ENCODE peak calls at places on chromosomes 4 and X, in six cellular contexts. Y is K562, Z is SK-N-SH, O is H1, S is GM12878, B is HepG2. T is an unnamed sample.

GRCh38 chr4:98522062-98522461 is 136.3 kb downstream of the TSPAN5 start:
- DNase-seq in Z (no peak), S (no peak), B (no peak), O (no peak), Y (no peak), T (no peak)

GRCh38 chr4:64405761-64406160 is 3.5 kb downstream of the TECRL start:
- DNase-seq in Y (no peak), B (no peak), O (no peak), S (no peak), Z (no peak), T (no peak)

GRCh38 chrX:40016702-40017101 is 81.1 kb downstream of the BCOR start:
- DNase-seq in Y (no peak), Z (no peak), O (no peak), B (no peak), S (no peak), T (no peak)

GRCh38 chrX:79630033-79631009 is 263.2 kb upstream of the ITM2A start:
- DNase-seq in B (no peak), O (no peak), S (peak; percentile 47), Y (no peak), Z (no peak), T (no peak)

GRCh38 chrX:124232523-124233201 is 99.8 kb upstream of the TEX13D start:
- DNase-seq in Z (no peak), Y (no peak), O (no peak), S (no peak), B (no peak), T (no peak)

GRCh38 chrX:66200855-66201795 is 37.1 kb downstream of the HEPH start:
- DNase-seq in Z (no peak), Y (no peak), B (no peak), S (no peak), O (no peak), T (no peak)

GRCh38 chrX:122440832-122441231 is 743.2 kb upstream of the GRIA3 start:
- DNase-seq in B (no peak), O (no peak), Z (no peak), S (no peak), Y (no peak), T (no peak)

GRCh38 chrX:21698274-21698673 is 40.1 kb upstream of the KLHL34 start:
- DNase-seq in S (no peak), O (no peak), B (no peak), Y (no peak), Z (no peak), T (no peak)

GRCh38 chrX:100635989-100636320 is 651 bp downstream of the TSPAN6 start:
- DNase-seq in Y (no peak), O (no peak), S (no peak), Z (no peak), B (no peak), T (no peak)

GRCh38 chrX:334331-334891 is 15.8 kb upstream of the GTPBP6 start:
- DNase-seq in O (no peak), B (no peak), S (no peak), Y (no peak), Z (no peak), T (no peak)

GRCh38 chr4:108738307-108738706 is 24.5 kb downstream of the ETNPPL start:
- DNase-seq in Z (no peak), S (no peak), O (no peak), B (no peak), Y (no peak), T (no peak)

GRCh38 chrX:69297521-69297920 is 132.3 kb upstream of the PJA1 start:
- DNase-seq in Z (no peak), Y (no peak), O (no peak), S (no peak), B (no peak), T (no peak)

GRCh38 chr4:86250006-86250405 is 109.8 kb downstream of the MAPK10 start:
- DNase-seq in B (no peak), Z (no peak), S (no peak), Y (no peak), O (no peak), T (no peak)

GRCh38 chr4:25346913-25347312 is 30.1 kb upstream of the ANAPC4 start:
- DNase-seq in S (no peak), O (no peak), Z (no peak), Y (no peak), B (no peak), T (no peak)
- TF ChIP-seq GABPA in S (no peak), O (no peak), Z (no peak), Y (no peak), B (no peak), T (no peak)

GRCh38 chr4:102759835-102760644 is 728 bp downstream of the MANBA start:
- DNase-seq in B (peak; percentile 32), Z (no peak), S (peak; percentile 40), O (no peak), Y (peak; percentile 29), T (peak; percentile 75)
- TF ChIP-seq GABPA in B (no peak), Z (no peak), S (no peak), O (no peak), Y (no peak), T (no peak)

GRCh38 chrX:18146954-18147353 is 73.7 kb downstream of the BEND2 start:
- DNase-seq in S (no peak), B (peak; percentile 1), Y (peak; percentile 25), O (peak; percentile 47), Z (no peak), T (no peak)

GRCh38 chrX:18151661-18152060 is 69.0 kb downstream of the BEND2 start:
- DNase-seq in O (no peak), Y (no peak), B (no peak), Z (no peak), S (no peak), T (no peak)

GRCh38 chrX:18151157-18151556 is 69.5 kb downstream of the BEND2 start:
- DNase-seq in B (no peak), Z (no peak), O (no peak), Y (no peak), S (no peak), T (no peak)

GRCh38 chrX:18146009-18146408 is 74.7 kb downstream of the BEND2 start:
- DNase-seq in S (no peak), O (no peak), Y (peak; percentile 8), Z (no peak), B (no peak), T (no peak)

DNA sequence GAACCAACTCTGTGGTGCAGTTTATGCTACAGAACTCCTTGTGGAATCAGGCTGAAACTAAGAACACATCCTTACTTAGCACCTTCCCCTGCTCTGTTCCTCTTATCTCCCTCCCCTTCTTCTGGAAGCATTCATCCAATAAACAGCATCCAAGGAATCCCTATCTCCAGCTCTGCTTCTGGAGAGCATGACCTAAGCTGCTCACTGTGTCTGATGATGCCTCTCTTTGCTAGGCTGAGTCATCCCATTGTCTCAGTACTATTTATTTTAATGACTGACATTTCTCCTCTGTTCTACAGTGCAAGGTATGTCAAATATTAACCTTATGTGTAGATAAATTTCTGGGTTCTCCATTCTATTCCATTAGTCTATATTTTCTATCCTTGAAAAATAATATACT is 71.2 kb downstream of the BEND2 start:
- DNase-seq in B (peak; percentile 3), O (no peak), S (no peak), Z (no peak), Y (no peak), T (no peak)
- TF ChIP-seq GABPA in B (no peak), O (no peak), S (no peak), Z (no peak), Y (no peak), T (no peak)

GRCh38 chr4:99648321-99648720 is 9.3 kb downstream of the C4orf54 start:
- DNase-seq in Z (no peak), B (no peak), O (no peak), S (no peak), Y (no peak), T (no peak)
- TF ChIP-seq GABPA in Z (no peak), B (no peak), O (no peak), S (no peak), Y (no peak), T (no peak)

GRCh38 chrX:39012561-39013209 is 211.4 kb downstream of the MID1IP1 start:
- DNase-seq in O (no peak), Y (no peak), B (no peak), S (no peak), Z (peak; percentile 9), T (no peak)
- TF ChIP-seq GABPA in O (no peak), Y (no peak), B (no peak), S (no peak), Z (no peak), T (no peak)

T was measured in HL-60.